ENCODE peak calls at places on chromosomes 3 and 15, in seven cellular contexts. U is T-helper 9 cell, M is activated T-cell treated with anti-CD3 and anti-CD28 coated beads for 4 hours, D is T-helper 2 cell, J is fibroblast of lung, B is putamen, S is activated B cell treated with CpG ODN at 0.5 μM for 24 hours. I is an unnamed sample.

GRCh38 chr15:40407343-40407990 is 1.9 kb downstream of the IVD start:
- DNase-seq in U (no peak), M (no peak), S (no peak), J (no peak), D (no peak), B (no peak), I (no peak)

GRCh38 chr3:72301779-72302178 is 516.8 kb upstream of the PROK2 start:
- DNase-seq in B (no peak), D (no peak), M (no peak), J (no peak), U (no peak), S (no peak), I (no peak)

GRCh38 chr15:97968380-97968779 is 7.9 kb downstream of the ARRDC4 start:
- DNase-seq in J (peak; percentile 93), S (no peak), D (no peak), M (no peak), B (no peak), U (no peak), I (peak; percentile 70)

GRCh38 chr3:56761887-56762605 is 39.7 kb downstream of the ARHGEF3 start:
- DNase-seq in S (no peak), M (no peak), D (no peak), U (no peak), J (peak; percentile 66), B (no peak), I (peak; percentile 84)

GRCh38 chr15:65092911-65093792 is 16.6 kb downstream of the KBTBD13 start:
- DNase-seq in U (no peak), S (no peak), M (no peak), D (no peak), B (no peak), J (no peak), I (no peak)

GRCh38 chr3:112687214-112687613 is 46.3 kb upstream of the CCDC80 start:
- DNase-seq in D (no peak), U (no peak), S (no peak), B (no peak), M (no peak), J (no peak), I (no peak)

GRCh38 chr3:66302288-66302687 is 81.5 kb downstream of the SLC25A26 start:
- DNase-seq in U (peak; percentile 19), J (no peak), M (no peak), S (no peak), B (no peak), D (no peak), I (no peak)

GRCh38 chr3:167668651-167669050 is 14.9 kb upstream of the WDR49 start:
- DNase-seq in M (no peak), B (no peak), J (no peak), D (no peak), U (no peak), S (no peak), I (no peak)

GRCh38 chr3:188220988-188221818 is 67.2 kb downstream of the LPP start:
- DNase-seq in M (no peak), U (no peak), B (no peak), S (no peak), J (peak; percentile 62), D (no peak), I (no peak)

GRCh38 chr15:38486946-38487345 is 33.0 kb downstream of the FAM98B start:
- DNase-seq in B (no peak), S (no peak), J (peak; percentile 25), D (no peak), M (no peak), U (no peak), I (no peak)

GRCh38 chr3:104102386-104102785 is 1264.3 kb upstream of the ALCAM start:
- DNase-seq in J (peak; percentile 45), U (no peak), B (peak; percentile 31), D (no peak), M (no peak), S (no peak), I (peak; percentile 31)

GRCh38 chr15:52220896-52221660 is 29.9 kb upstream of the GNB5 start:
- DNase-seq in D (no peak), M (no peak), J (no peak), S (no peak), U (no peak), B (no peak), I (no peak)

GRCh38 chr3:141093397-141093796 is 42.2 kb downstream of the SPSB4 start:
- DNase-seq in M (no peak), B (no peak), J (peak; percentile 38), D (no peak), U (no peak), S (no peak), I (no peak)

GRCh38 chr3:72490688-72491430 is 357.4 kb downstream of the SHQ1 start:
- DNase-seq in S (no peak), D (no peak), U (no peak), B (no peak), J (no peak), M (no peak), I (no peak)

GRCh38 chr15:84818221-84819131 is 1.3 kb downstream of the ALPK3 start:
- DNase-seq in B (no peak), M (no peak), D (no peak), J (peak; percentile 39), U (no peak), S (no peak), I (peak; percentile 31)

GRCh38 chr3:80688814-80689213 is 921.0 kb upstream of the ROBO1 start:
- DNase-seq in S (no peak), B (no peak), M (no peak), U (no peak), D (no peak), J (peak; percentile 24), I (no peak)

GRCh38 chr15:70715840-70716510 is 47.4 kb downstream of the UACA start:
- DNase-seq in S (no peak), B (no peak), U (no peak), D (no peak), M (no peak), J (peak; percentile 75), I (no peak)

GRCh38 chr3:72625616-72626337 is 222.5 kb downstream of the SHQ1 start:
- DNase-seq in J (peak; percentile 30), D (no peak), M (no peak), S (no peak), B (no peak), U (no peak), I (peak; percentile 71)

GRCh38 chr3:52670621-52671521 is 14.8 kb downstream of the PBRM1 start:
- DNase-seq in U (no peak), D (peak; percentile 22), B (no peak), J (peak; percentile 100), M (no peak), S (no peak), I (peak; percentile 100)

GRCh38 chr3:172139528-172140276 is 100.3 kb downstream of the FNDC3B start:
- DNase-seq in J (no peak), S (no peak), M (no peak), D (no peak), U (no peak), B (no peak), I (no peak)

GRCh38 chr3:197789309-197789708 is 1.7 kb upstream of the LRCH3 start:
- DNase-seq in M (no peak), D (no peak), J (no peak), U (no peak), B (no peak), S (no peak), I (no peak)

GRCh38 chr3:100634493-100635272 is 25.3 kb downstream of the ADGRG7 start:
- DNase-seq in B (no peak), J (peak; percentile 31), D (no peak), S (no peak), U (no peak), M (no peak), I (no peak)

GRCh38 chr3:170751083-170751893 is 118.7 kb downstream of the RPL22L1 start:
- DNase-seq in J (peak; percentile 92), S (no peak), U (no peak), B (no peak), M (no peak), D (no peak), I (peak; percentile 89)

GRCh38 chr15:31481157-31481556 is 154.5 kb downstream of the KLF13 start:
- DNase-seq in B (no peak), M (no peak), D (no peak), J (no peak), S (no peak), U (no peak), I (no peak)

GRCh38 chr15:21261396-21261964 is 178.8 kb downstream of the POTEB3 start:
- DNase-seq in U (no peak), M (no peak), S (no peak), D (no peak), J (no peak), B (no peak), I (no peak)

GRCh38 chr15:98775498-98776230 is 127.3 kb downstream of the IGF1R start:
- DNase-seq in J (no peak), D (no peak), U (no peak), S (no peak), M (no peak), B (no peak), I (no peak)

GRCh38 chr3:25900171-25900570 is 110.3 kb downstream of the OXSM start:
- DNase-seq in J (no peak), B (no peak), S (no peak), D (no peak), M (no peak), U (no peak), I (no peak)

GRCh38 chr15:83398591-83398990 is 48.5 kb upstream of the SH3GL3 start:
- DNase-seq in U (no peak), S (no peak), B (no peak), M (no peak), J (peak; percentile 68), D (no peak), I (peak; percentile 46)

GRCh38 chr3:143139786-143140185 is 20.2 kb downstream of the CHST2 start:
- DNase-seq in J (peak; percentile 46), D (no peak), M (no peak), S (no peak), U (no peak), B (no peak), I (peak; percentile 24)

GRCh38 chr3:133444071-133444774 is 44.4 kb downstream of the BFSP2 start:
- DNase-seq in U (no peak), S (no peak), B (no peak), J (peak; percentile 41), M (no peak), D (no peak), I (no peak)

GRCh38 chr3:104360038-104360437 is 1006.7 kb upstream of the ALCAM start:
- DNase-seq in U (no peak), S (no peak), D (no peak), J (peak; percentile 52), B (no peak), M (no peak), I (no peak)

GRCh38 chr3:156474560-156475389 is 80.1 kb downstream of the SSR3 start:
- DNase-seq in D (no peak), S (no peak), J (peak; percentile 29), M (no peak), B (no peak), U (no peak), I (no peak)

GRCh38 chr15:69008056-69008455 is 6.4 kb upstream of the NOX5 start:
- DNase-seq in S (no peak), M (no peak), B (no peak), D (no peak), U (no peak), J (no peak), I (no peak)

GRCh38 chr3:136885357-136886213 is 23.6 kb downstream of the NCK1 start:
- DNase-seq in U (no peak), J (no peak), D (no peak), S (no peak), B (no peak), M (no peak), I (no peak)

GRCh38 chr15:89093509-89093908 is 5.3 kb downstream of the ABHD2 start:
- DNase-seq in D (no peak), U (no peak), J (no peak), M (no peak), S (no peak), B (no peak), I (no peak)

GRCh38 chr15:50138391-50138790 is 19.4 kb upstream of the ATP8B4 start:
- DNase-seq in J (no peak), U (no peak), S (no peak), D (no peak), B (no peak), M (no peak), I (no peak)

GRCh38 chr15:86588413-86588812 is 508.7 kb downstream of the AGBL1 start:
- DNase-seq in D (no peak), J (peak; percentile 14), M (no peak), S (no peak), U (no peak), B (no peak), I (no peak)

GRCh38 chr3:138078901-138079344 is 36.5 kb downstream of the DZIP1L start:
- DNase-seq in U (no peak), J (peak; percentile 97), M (no peak), D (no peak), B (peak; percentile 53), S (no peak), I (peak; percentile 81)

I was measured in stromal cell of bone marrow.